ENCODE peak calls at places on chromosomes 6 and 20, in five cellular contexts. One of them, this sample, is unnamed.

GRCh38 chr6:32845381-32845884 is 1.6 kb upstream of the PSMB8 start:
- DNase-seq in GM03348: no peak
- DNase-seq in stimulated activated CD4-positive, alpha-beta T cell treated with anti-CD3 and anti-CD28 coated beads, Interleukin-2, amount 100 ng/mL, for 48 hours: no peak
- DNase-seq in body of pancreas: no peak
- DNase-seq in NCI-H1436: no peak
- DNase-seq in this sample: no peak

GRCh38 chr6:53282741-53283140 is 66.0 kb downstream of the ELOVL5 start:
- DNase-seq in GM03348: no peak
- DNase-seq in stimulated activated CD4-positive, alpha-beta T cell treated with anti-CD3 and anti-CD28 coated beads, Interleukin-2, amount 100 ng/mL, for 48 hours: no peak
- DNase-seq in body of pancreas: no peak
- DNase-seq in NCI-H1436: no peak
- DNase-seq in this sample: peak

GRCh38 chr6:57435475-57436163 is 118.2 kb downstream of the PRIM2 start:
- DNase-seq in GM03348: no peak
- DNase-seq in stimulated activated CD4-positive, alpha-beta T cell treated with anti-CD3 and anti-CD28 coated beads, Interleukin-2, amount 100 ng/mL, for 48 hours: no peak
- DNase-seq in body of pancreas: no peak
- DNase-seq in NCI-H1436: no peak
- DNase-seq in this sample: no peak

GRCh38 chr6:10411131-10411914 is 3.6 kb downstream of the TFAP2A start:
- DNase-seq in GM03348: no peak
- DNase-seq in stimulated activated CD4-positive, alpha-beta T cell treated with anti-CD3 and anti-CD28 coated beads, Interleukin-2, amount 100 ng/mL, for 48 hours: no peak
- DNase-seq in body of pancreas: no peak
- DNase-seq in NCI-H1436: no peak
- DNase-seq in this sample: peak

GRCh38 chr6:4637691-4638433 is 138.3 kb upstream of the CDYL start:
- DNase-seq in GM03348: peak
- DNase-seq in stimulated activated CD4-positive, alpha-beta T cell treated with anti-CD3 and anti-CD28 coated beads, Interleukin-2, amount 100 ng/mL, for 48 hours: peak
- DNase-seq in body of pancreas: no peak
- DNase-seq in NCI-H1436: no peak
- DNase-seq in this sample: peak

GRCh38 chr6:49333345-49334120 is 129.5 kb downstream of the MMUT start:
- DNase-seq in GM03348: no peak
- DNase-seq in stimulated activated CD4-positive, alpha-beta T cell treated with anti-CD3 and anti-CD28 coated beads, Interleukin-2, amount 100 ng/mL, for 48 hours: no peak
- DNase-seq in body of pancreas: no peak
- DNase-seq in NCI-H1436: no peak
- DNase-seq in this sample: peak

GRCh38 chr6:79524065-79524464 is 13.2 kb downstream of the LCA5 start:
- DNase-seq in GM03348: no peak
- DNase-seq in stimulated activated CD4-positive, alpha-beta T cell treated with anti-CD3 and anti-CD28 coated beads, Interleukin-2, amount 100 ng/mL, for 48 hours: no peak
- DNase-seq in body of pancreas: no peak
- DNase-seq in NCI-H1436: no peak
- DNase-seq in this sample: no peak

GRCh38 chr6:3850451-3851203 is 1.5 kb downstream of the FAM50B start:
- DNase-seq in GM03348: no peak
- DNase-seq in stimulated activated CD4-positive, alpha-beta T cell treated with anti-CD3 and anti-CD28 coated beads, Interleukin-2, amount 100 ng/mL, for 48 hours: peak
- DNase-seq in body of pancreas: no peak
- DNase-seq in NCI-H1436: no peak
- DNase-seq in this sample: no peak

GRCh38 chr20:50385733-50386640 is 124.2 kb upstream of the PTPN1 start:
- DNase-seq in GM03348: no peak
- DNase-seq in stimulated activated CD4-positive, alpha-beta T cell treated with anti-CD3 and anti-CD28 coated beads, Interleukin-2, amount 100 ng/mL, for 48 hours: peak
- DNase-seq in body of pancreas: no peak
- DNase-seq in NCI-H1436: no peak
- DNase-seq in this sample: no peak

GRCh38 chr6:43972915-43973304 is 154.3 kb downstream of the MRPL14 start:
- DNase-seq in GM03348: peak
- DNase-seq in stimulated activated CD4-positive, alpha-beta T cell treated with anti-CD3 and anti-CD28 coated beads, Interleukin-2, amount 100 ng/mL, for 48 hours: no peak
- DNase-seq in body of pancreas: peak
- DNase-seq in NCI-H1436: no peak
- DNase-seq in this sample: peak

GRCh38 chr20:6696001-6696400 is 71.5 kb upstream of the BMP2 start:
- DNase-seq in GM03348: no peak
- DNase-seq in stimulated activated CD4-positive, alpha-beta T cell treated with anti-CD3 and anti-CD28 coated beads, Interleukin-2, amount 100 ng/mL, for 48 hours: no peak
- DNase-seq in body of pancreas: no peak
- DNase-seq in NCI-H1436: no peak
- DNase-seq in this sample: no peak

GRCh38 chr20:31738729-31739549 is at the start of gene TPX2:
- DNase-seq in GM03348: peak
- DNase-seq in stimulated activated CD4-positive, alpha-beta T cell treated with anti-CD3 and anti-CD28 coated beads, Interleukin-2, amount 100 ng/mL, for 48 hours: peak
- DNase-seq in body of pancreas: peak
- DNase-seq in NCI-H1436: peak
- DNase-seq in this sample: peak

GRCh38 chr6:13044390-13044789 is 283.9 kb downstream of the TBC1D7 start:
- DNase-seq in GM03348: peak
- DNase-seq in stimulated activated CD4-positive, alpha-beta T cell treated with anti-CD3 and anti-CD28 coated beads, Interleukin-2, amount 100 ng/mL, for 48 hours: no peak
- DNase-seq in body of pancreas: no peak
- DNase-seq in NCI-H1436: no peak
- DNase-seq in this sample: no peak

GRCh38 chr6:134720353-134721094 is 229.4 kb downstream of the ALDH8A1 start:
- DNase-seq in GM03348: peak
- DNase-seq in stimulated activated CD4-positive, alpha-beta T cell treated with anti-CD3 and anti-CD28 coated beads, Interleukin-2, amount 100 ng/mL, for 48 hours: no peak
- DNase-seq in body of pancreas: no peak
- DNase-seq in NCI-H1436: no peak
- DNase-seq in this sample: no peak

GRCh38 chr20:33636776-33637175 is 25.4 kb upstream of the C20orf144 start:
- DNase-seq in GM03348: no peak
- DNase-seq in stimulated activated CD4-positive, alpha-beta T cell treated with anti-CD3 and anti-CD28 coated beads, Interleukin-2, amount 100 ng/mL, for 48 hours: no peak
- DNase-seq in body of pancreas: no peak
- DNase-seq in NCI-H1436: no peak
- DNase-seq in this sample: no peak

GRCh38 chr6:81589465-81590313 is 162.8 kb downstream of the TENT5A start:
- DNase-seq in GM03348: no peak
- DNase-seq in stimulated activated CD4-positive, alpha-beta T cell treated with anti-CD3 and anti-CD28 coated beads, Interleukin-2, amount 100 ng/mL, for 48 hours: no peak
- DNase-seq in body of pancreas: no peak
- DNase-seq in NCI-H1436: no peak
- DNase-seq in this sample: no peak

GRCh38 chr20:20017852-20018245 is 687 bp downstream of the NAA20 start:
- DNase-seq in GM03348: no peak
- DNase-seq in stimulated activated CD4-positive, alpha-beta T cell treated with anti-CD3 and anti-CD28 coated beads, Interleukin-2, amount 100 ng/mL, for 48 hours: no peak
- DNase-seq in body of pancreas: no peak
- DNase-seq in NCI-H1436: no peak
- DNase-seq in this sample: no peak

GRCh38 chr6:167673951-167674350 is 152.8 kb upstream of the AFDN start:
- DNase-seq in GM03348: no peak
- DNase-seq in stimulated activated CD4-positive, alpha-beta T cell treated with anti-CD3 and anti-CD28 coated beads, Interleukin-2, amount 100 ng/mL, for 48 hours: no peak
- DNase-seq in body of pancreas: no peak
- DNase-seq in NCI-H1436: no peak
- DNase-seq in this sample: no peak

GRCh38 chr20:50843331-50844276 is 48.7 kb downstream of the BCAS4 start:
- DNase-seq in GM03348: no peak
- DNase-seq in stimulated activated CD4-positive, alpha-beta T cell treated with anti-CD3 and anti-CD28 coated beads, Interleukin-2, amount 100 ng/mL, for 48 hours: no peak
- DNase-seq in body of pancreas: no peak
- DNase-seq in NCI-H1436: no peak
- DNase-seq in this sample: no peak

GRCh38 chr6:90080876-90081464 is 186.7 kb downstream of the GJA10 start:
- DNase-seq in GM03348: no peak
- DNase-seq in stimulated activated CD4-positive, alpha-beta T cell treated with anti-CD3 and anti-CD28 coated beads, Interleukin-2, amount 100 ng/mL, for 48 hours: peak
- DNase-seq in body of pancreas: no peak
- DNase-seq in NCI-H1436: no peak
- DNase-seq in this sample: no peak

GRCh38 chr6:169407338-169407737 is 153.7 kb upstream of the THBS2 start:
- DNase-seq in GM03348: no peak
- DNase-seq in stimulated activated CD4-positive, alpha-beta T cell treated with anti-CD3 and anti-CD28 coated beads, Interleukin-2, amount 100 ng/mL, for 48 hours: no peak
- DNase-seq in body of pancreas: no peak
- DNase-seq in NCI-H1436: no peak
- DNase-seq in this sample: no peak

GRCh38 chr20:16553161-16553560 is 20.1 kb downstream of the KIF16B start:
- DNase-seq in GM03348: no peak
- DNase-seq in stimulated activated CD4-positive, alpha-beta T cell treated with anti-CD3 and anti-CD28 coated beads, Interleukin-2, amount 100 ng/mL, for 48 hours: no peak
- DNase-seq in body of pancreas: no peak
- DNase-seq in NCI-H1436: no peak
- DNase-seq in this sample: no peak

GRCh38 chr6:19535351-19535750 is 301.8 kb upstream of the ID4 start:
- DNase-seq in GM03348: no peak
- DNase-seq in stimulated activated CD4-positive, alpha-beta T cell treated with anti-CD3 and anti-CD28 coated beads, Interleukin-2, amount 100 ng/mL, for 48 hours: no peak
- DNase-seq in body of pancreas: no peak
- DNase-seq in NCI-H1436: no peak
- DNase-seq in this sample: no peak

GRCh38 chr6:41451515-41452163 is 94.5 kb upstream of the FOXP4 start:
- DNase-seq in GM03348: peak
- DNase-seq in stimulated activated CD4-positive, alpha-beta T cell treated with anti-CD3 and anti-CD28 coated beads, Interleukin-2, amount 100 ng/mL, for 48 hours: no peak
- DNase-seq in body of pancreas: no peak
- DNase-seq in NCI-H1436: no peak
- DNase-seq in this sample: peak

GRCh38 chr6:99282479-99283062 is 66.9 kb downstream of the FAXC start:
- DNase-seq in GM03348: peak
- DNase-seq in stimulated activated CD4-positive, alpha-beta T cell treated with anti-CD3 and anti-CD28 coated beads, Interleukin-2, amount 100 ng/mL, for 48 hours: no peak
- DNase-seq in body of pancreas: no peak
- DNase-seq in NCI-H1436: no peak
- DNase-seq in this sample: peak

GRCh38 chr6:155162682-155163081 is 101.1 kb upstream of the CLDN20 start:
- DNase-seq in GM03348: no peak
- DNase-seq in stimulated activated CD4-positive, alpha-beta T cell treated with anti-CD3 and anti-CD28 coated beads, Interleukin-2, amount 100 ng/mL, for 48 hours: no peak
- DNase-seq in body of pancreas: no peak
- DNase-seq in NCI-H1436: no peak
- DNase-seq in this sample: peak

GRCh38 chr6:6319947-6320811 is at the start of gene F13A1:
- DNase-seq in GM03348: no peak
- DNase-seq in stimulated activated CD4-positive, alpha-beta T cell treated with anti-CD3 and anti-CD28 coated beads, Interleukin-2, amount 100 ng/mL, for 48 hours: no peak
- DNase-seq in body of pancreas: no peak
- DNase-seq in NCI-H1436: no peak
- DNase-seq in this sample: no peak

GRCh38 chr6:157083343-157083742 is 240.0 kb downstream of the TMEM242 start:
- DNase-seq in GM03348: no peak
- DNase-seq in stimulated activated CD4-positive, alpha-beta T cell treated with anti-CD3 and anti-CD28 coated beads, Interleukin-2, amount 100 ng/mL, for 48 hours: no peak
- DNase-seq in body of pancreas: no peak
- DNase-seq in NCI-H1436: no peak
- DNase-seq in this sample: no peak

GRCh38 chr20:22667198-22667597 is 82.8 kb upstream of the FOXA2 start:
- DNase-seq in GM03348: no peak
- DNase-seq in stimulated activated CD4-positive, alpha-beta T cell treated with anti-CD3 and anti-CD28 coated beads, Interleukin-2, amount 100 ng/mL, for 48 hours: no peak
- DNase-seq in body of pancreas: no peak
- DNase-seq in NCI-H1436: no peak
- DNase-seq in this sample: no peak

GRCh38 chr20:61161649-61162210 is 90.3 kb upstream of the CDH4 start:
- DNase-seq in GM03348: peak
- DNase-seq in stimulated activated CD4-positive, alpha-beta T cell treated with anti-CD3 and anti-CD28 coated beads, Interleukin-2, amount 100 ng/mL, for 48 hours: no peak
- DNase-seq in body of pancreas: no peak
- DNase-seq in NCI-H1436: no peak
- DNase-seq in this sample: no peak

GRCh38 chr20:34753706-34754461 is 49.7 kb downstream of the TP53INP2 start:
- DNase-seq in GM03348: peak
- DNase-seq in stimulated activated CD4-positive, alpha-beta T cell treated with anti-CD3 and anti-CD28 coated beads, Interleukin-2, amount 100 ng/mL, for 48 hours: no peak
- DNase-seq in body of pancreas: no peak
- DNase-seq in NCI-H1436: no peak
- DNase-seq in this sample: peak

GRCh38 chr6:68757821-68758220 is 122.7 kb downstream of the ADGRB3 start:
- DNase-seq in GM03348: no peak
- DNase-seq in stimulated activated CD4-positive, alpha-beta T cell treated with anti-CD3 and anti-CD28 coated beads, Interleukin-2, amount 100 ng/mL, for 48 hours: no peak
- DNase-seq in body of pancreas: no peak
- DNase-seq in NCI-H1436: no peak
- DNase-seq in this sample: no peak

GRCh38 chr6:143634486-143634885 is 43.3 kb upstream of the PHACTR2 start:
- DNase-seq in GM03348: no peak
- DNase-seq in stimulated activated CD4-positive, alpha-beta T cell treated with anti-CD3 and anti-CD28 coated beads, Interleukin-2, amount 100 ng/mL, for 48 hours: no peak
- DNase-seq in body of pancreas: no peak
- DNase-seq in NCI-H1436: no peak
- DNase-seq in this sample: peak

GRCh38 chr6:705047-705446 is 12.1 kb upstream of the EXOC2 start:
- DNase-seq in GM03348: no peak
- DNase-seq in stimulated activated CD4-positive, alpha-beta T cell treated with anti-CD3 and anti-CD28 coated beads, Interleukin-2, amount 100 ng/mL, for 48 hours: no peak
- DNase-seq in body of pancreas: no peak
- DNase-seq in NCI-H1436: no peak
- DNase-seq in this sample: no peak

GRCh38 chr6:41449399-41450245 is 96.6 kb upstream of the FOXP4 start:
- DNase-seq in GM03348: peak
- DNase-seq in stimulated activated CD4-positive, alpha-beta T cell treated with anti-CD3 and anti-CD28 coated beads, Interleukin-2, amount 100 ng/mL, for 48 hours: no peak
- DNase-seq in body of pancreas: peak
- DNase-seq in NCI-H1436: peak
- DNase-seq in this sample: peak

GRCh38 chr6:84348801-84349200 is 121.4 kb upstream of the CEP162 start:
- DNase-seq in GM03348: no peak
- DNase-seq in stimulated activated CD4-positive, alpha-beta T cell treated with anti-CD3 and anti-CD28 coated beads, Interleukin-2, amount 100 ng/mL, for 48 hours: no peak
- DNase-seq in body of pancreas: no peak
- DNase-seq in NCI-H1436: no peak
- DNase-seq in this sample: no peak

GRCh38 chr6:31386977-31387376 is 16.4 kb upstream of the MICA start:
- DNase-seq in GM03348: no peak
- DNase-seq in stimulated activated CD4-positive, alpha-beta T cell treated with anti-CD3 and anti-CD28 coated beads, Interleukin-2, amount 100 ng/mL, for 48 hours: no peak
- DNase-seq in body of pancreas: no peak
- DNase-seq in NCI-H1436: no peak
- DNase-seq in this sample: no peak

GRCh38 chr20:51906049-51906448 is 103.7 kb upstream of the SALL4 start:
- DNase-seq in GM03348: no peak
- DNase-seq in stimulated activated CD4-positive, alpha-beta T cell treated with anti-CD3 and anti-CD28 coated beads, Interleukin-2, amount 100 ng/mL, for 48 hours: no peak
- DNase-seq in body of pancreas: no peak
- DNase-seq in NCI-H1436: peak
- DNase-seq in this sample: no peak

This sample was measured in adipocyte.